ENCODE peak calls at places on chromosomes 4 and X, in ten cellular contexts. E is effector memory CD4-positive, alpha-beta T cell; X is omental fat pad; Y is SK-N-DZ; C is HepG2; Z is NCI-H82; Q is Caki2; T is NCI-H1417 treated with DMSO at 0.1 percent for 48 hours; V is amniotic stem cell; U is GM10248. H is an unnamed sample.

GRCh38 chr4:154465085-154465484 is 26.5 kb downstream of the DCHS2 start:
- DNase-seq in E (no peak), X (no peak), Y (no peak), C (no peak), Z (no peak), Q (no peak), T (no peak), V (no peak), U (no peak), H (no peak)

GRCh38 chr4:84985952-84986351 is 19.5 kb upstream of the WDFY3 start:
- DNase-seq in E (no peak), X (no peak), Y (no peak), C (peak; percentile 6), Z (no peak), Q (peak; percentile 54), T (no peak), V (no peak), U (no peak), H (no peak)

GRCh38 chr4:70705856-70706461 is 15.8 kb upstream of the RUFY3 start:
- DNase-seq in E (no peak), X (no peak), Y (no peak), C (no peak), Z (no peak), Q (no peak), T (no peak), V (no peak), U (no peak), H (no peak)

GRCh38 chr4:86302242-86302641 is 57.6 kb downstream of the MAPK10 start:
- DNase-seq in E (no peak), X (no peak), Y (peak; percentile 11), C (peak; percentile 3), Z (peak; percentile 2), Q (no peak), T (peak; percentile 72), V (no peak), U (no peak), H (peak; percentile 39)

GRCh38 chr4:80125252-80126177 is 52.5 kb upstream of the ANTXR2 start:
- DNase-seq in E (peak; percentile 3), X (no peak), Y (peak; percentile 11), C (no peak), Z (peak; percentile 1), Q (peak; percentile 38), T (no peak), V (no peak), U (peak; percentile 14), H (no peak)

GRCh38 chrX:7179446-7179845 is 31.5 kb upstream of the PUDP start:
- DNase-seq in E (no peak), X (no peak), Y (no peak), C (no peak), Z (no peak), Q (no peak), T (no peak), V (no peak), U (no peak), H (no peak)

GRCh38 chrX:151517421-151517820 is 46.1 kb upstream of the PASD1 start:
- DNase-seq in E (no peak), X (no peak), Y (no peak), C (no peak), Z (no peak), Q (no peak), T (no peak), V (no peak), U (no peak), H (no peak)

GRCh38 chr4:100420571-100420970 is 97.3 kb downstream of the EMCN start:
- DNase-seq in E (no peak), X (no peak), Y (no peak), C (no peak), Z (no peak), Q (no peak), T (no peak), V (no peak), U (no peak), H (no peak)

GRCh38 chr4:119297795-119298194 is 24.1 kb downstream of the FABP2 start:
- DNase-seq in E (no peak), X (no peak), Y (no peak), C (no peak), Z (no peak), Q (no peak), T (no peak), V (no peak), U (no peak), H (no peak)

GRCh38 chrX:112808007-112808406 is 32.6 kb downstream of the AMOT start:
- DNase-seq in E (no peak), X (no peak), Y (no peak), C (no peak), Z (no peak), Q (no peak), T (no peak), V (no peak), U (no peak), H (no peak)

GRCh38 chr4:156615066-156615514 is 356.5 kb downstream of the PDGFC start:
- DNase-seq in E (no peak), X (no peak), Y (no peak), C (no peak), Z (no peak), Q (no peak), T (no peak), V (peak; percentile 35), U (no peak), H (peak; percentile 19)

GRCh38 chrX:151754042-151754419 is 19.5 kb downstream of the CNGA2 start:
- DNase-seq in E (no peak), X (no peak), Y (no peak), C (no peak), Z (peak; percentile 4), Q (peak; percentile 50), T (no peak), V (peak; percentile 29), U (no peak), H (no peak)

GRCh38 chr4:103567591-103567990 is 152.2 kb downstream of the TACR3 start:
- DNase-seq in E (no peak), X (no peak), Y (no peak), C (no peak), Z (peak; percentile 83), Q (no peak), T (no peak), V (no peak), U (no peak), H (no peak)

GRCh38 chr4:186806679-186807078 is 83.0 kb upstream of the FAT1 start:
- DNase-seq in E (no peak), X (no peak), Y (no peak), C (no peak), Z (no peak), Q (no peak), T (no peak), V (no peak), U (no peak), H (no peak)

GRCh38 chr4:129092636-129093172 is 635 bp downstream of the SCLT1 start:
- DNase-seq in E (no peak), X (no peak), Y (peak; percentile 16), C (no peak), Z (peak; percentile 29), Q (no peak), T (no peak), V (no peak), U (no peak), H (no peak)

GRCh38 chr4:176137626-176138025 is 57.8 kb downstream of the SPATA4 start:
- DNase-seq in E (no peak), X (no peak), Y (no peak), C (no peak), Z (no peak), Q (no peak), T (no peak), V (no peak), U (no peak), H (no peak)

GRCh38 chr4:4425119-4425690 is 38.3 kb downstream of the NSG1 start:
- DNase-seq in E (no peak), X (no peak), Y (no peak), C (no peak), Z (no peak), Q (no peak), T (no peak), V (no peak), U (no peak), H (no peak)

GRCh38 chrX:48918644-48919340 is at the start of gene PIM2:
- DNase-seq in E (peak; percentile 88), X (peak; percentile 46), Y (peak; percentile 94), C (peak; percentile 90), Z (peak; percentile 99), Q (peak; percentile 89), T (peak; percentile 75), V (peak; percentile 18), U (peak; percentile 88), H (peak; percentile 87)

GRCh38 chr4:110780538-110780937 is 157.7 kb upstream of the PITX2 start:
- DNase-seq in E (no peak), X (no peak), Y (no peak), C (no peak), Z (no peak), Q (no peak), T (no peak), V (no peak), U (no peak), H (no peak)

GRCh38 chr4:622071-622995 is 3.0 kb upstream of the PDE6B start:
- DNase-seq in E (no peak), X (no peak), Y (no peak), C (no peak), Z (no peak), Q (no peak), T (no peak), V (no peak), U (no peak), H (peak; percentile 7)

GRCh38 chr4:24601121-24601520 is 16.8 kb upstream of the DHX15 start:
- DNase-seq in E (no peak), X (no peak), Y (no peak), C (no peak), Z (no peak), Q (no peak), T (no peak), V (no peak), U (no peak), H (no peak)

GRCh38 chr4:137474711-137475301 is 57.5 kb downstream of the PCDH18 start:
- DNase-seq in E (no peak), X (no peak), Y (no peak), C (no peak), Z (peak; percentile 6), Q (no peak), T (no peak), V (no peak), U (no peak), H (no peak)

GRCh38 chrX:49995795-49996455 is 73.5 kb downstream of the CLCN5 start:
- DNase-seq in E (no peak), X (no peak), Y (no peak), C (peak; percentile 1), Z (no peak), Q (no peak), T (no peak), V (no peak), U (no peak), H (no peak)

GRCh38 chr4:173371292-173372192 is 788 bp downstream of the SAP30 start:
- DNase-seq in E (peak; percentile 43), X (peak; percentile 30), Y (peak; percentile 42), C (peak; percentile 29), Z (peak; percentile 67), Q (peak; percentile 62), T (no peak), V (peak; percentile 28), U (peak; percentile 39), H (peak; percentile 60)

GRCh38 chr4:159505275-159505975 is 402.5 kb downstream of the RAPGEF2 start:
- DNase-seq in E (no peak), X (no peak), Y (peak; percentile 19), C (no peak), Z (peak; percentile 68), Q (no peak), T (no peak), V (no peak), U (no peak), H (no peak)

GRCh38 chrX:40449956-40450701 is 130.6 kb upstream of the ATP6AP2 start:
- DNase-seq in E (no peak), X (no peak), Y (peak; percentile 54), C (no peak), Z (no peak), Q (no peak), T (no peak), V (no peak), U (no peak), H (no peak)

GRCh38 chr4:96649536-96649935 is 809.6 kb downstream of the PDHA2 start:
- DNase-seq in E (no peak), X (no peak), Y (no peak), C (no peak), Z (no peak), Q (peak; percentile 21), T (no peak), V (no peak), U (no peak), H (no peak)

GRCh38 chr4:107131295-107131694 is 95.2 kb upstream of the DKK2 start:
- DNase-seq in E (no peak), X (no peak), Y (no peak), C (no peak), Z (no peak), Q (no peak), T (no peak), V (peak; percentile 24), U (no peak), H (no peak)

H was measured in breast epithelium.